ENCODE peak calls at places on chromosomes 1 and 21, in four cellular contexts. V is astrocyte, M is ovary, T is heart right ventricle. W is an unnamed sample. For H3K4me1, the result is how much of the 10 kb centered on the place peaks cover.

GRCh38 chr1:78440381-78440793 is 50.4 kb upstream of the PTGFR start:
- DNase-seq in M (no peak), V (peak), T (no peak), W (no peak)

GRCh38 chr1:10677508-10678364 is 118.7 kb downstream of the CASZ1 start:
- DNase-seq in M (no peak), V (no peak), T (peak), W (no peak)

GRCh38 chr1:185998391-185998790 is 264.2 kb downstream of the HMCN1 start:
- DNase-seq in V (no peak), T (no peak), M (no peak), W (no peak)

GRCh38 chr1:1067284-1068076 is 6.6 kb downstream of the RNF223 start:
- DNase-seq in V (no peak), M (no peak), T (no peak), W (no peak)

GRCh38 chr1:24418898-24419628 is 3.5 kb downstream of the NIPAL3 start:
- DNase-seq in T (no peak), M (no peak), V (peak), W (no peak)

GRCh38 chr1:238061967-238062613 is 171.4 kb upstream of the ZP4 start:
- DNase-seq in M (no peak), V (peak), T (no peak), W (no peak)

GRCh38 chr1:220879509-220880366 is 495 bp downstream of the HLX start:
- DNase-seq in T (peak), M (peak), V (peak), W (peak)

GRCh38 chr1:108057536-108057935 is 92.6 kb upstream of the VAV3 start:
- DNase-seq in V (no peak), M (no peak), T (peak), W (peak)

GRCh38 chr1:226403522-226404034 is 4.3 kb downstream of the PARP1 start:
- DNase-seq in V (peak), M (no peak), T (no peak), W (no peak)

GRCh38 chr1:56993355-56993985 is 27.7 kb upstream of the C8B start:
- DNase-seq in V (no peak), M (no peak), T (no peak), W (no peak)

DNA sequence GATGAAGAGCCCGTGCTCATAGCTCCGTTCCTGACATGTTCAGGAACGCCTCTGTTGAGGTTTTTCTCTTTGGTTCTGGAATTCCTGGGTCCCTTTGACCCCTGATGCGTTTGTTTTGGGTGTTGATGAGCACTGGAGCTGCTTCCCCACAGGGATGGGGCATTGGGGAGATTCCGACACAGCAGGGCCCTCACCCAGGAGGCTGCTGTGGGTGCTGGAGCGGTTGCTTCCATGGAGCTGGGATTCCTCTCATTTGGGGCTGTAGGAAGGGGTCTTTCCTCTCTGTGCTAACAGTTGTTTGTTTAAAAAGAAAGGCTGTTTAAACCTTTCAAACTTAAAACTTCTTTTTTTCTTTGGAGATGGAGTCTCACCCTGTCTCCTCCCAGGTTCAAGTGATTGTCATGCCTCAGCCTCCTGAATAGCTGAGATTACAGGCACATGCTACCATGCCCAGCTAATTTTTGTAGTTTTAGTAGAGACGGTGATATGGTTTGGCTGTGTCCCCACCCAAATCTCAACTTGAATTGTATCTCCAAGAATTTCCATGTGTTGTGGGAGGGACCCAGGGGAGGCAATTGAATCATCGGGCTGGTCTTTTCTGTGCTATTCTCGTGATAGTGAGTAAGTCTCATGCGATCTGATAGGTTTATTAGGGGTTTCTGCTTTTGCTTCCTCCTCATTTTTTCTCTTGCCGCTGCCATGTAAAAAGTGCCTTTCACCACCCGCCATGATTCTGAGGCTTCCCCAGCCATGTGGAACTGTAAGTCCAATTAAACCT is 48.9 kb downstream of the SKI start:
- DNase-seq in T (no peak), V (peak), M (no peak), W (no peak)
- H3K4me1 ChIP-seq in T (half or more), V (under half), M (half or more), W (half or more)

DNA sequence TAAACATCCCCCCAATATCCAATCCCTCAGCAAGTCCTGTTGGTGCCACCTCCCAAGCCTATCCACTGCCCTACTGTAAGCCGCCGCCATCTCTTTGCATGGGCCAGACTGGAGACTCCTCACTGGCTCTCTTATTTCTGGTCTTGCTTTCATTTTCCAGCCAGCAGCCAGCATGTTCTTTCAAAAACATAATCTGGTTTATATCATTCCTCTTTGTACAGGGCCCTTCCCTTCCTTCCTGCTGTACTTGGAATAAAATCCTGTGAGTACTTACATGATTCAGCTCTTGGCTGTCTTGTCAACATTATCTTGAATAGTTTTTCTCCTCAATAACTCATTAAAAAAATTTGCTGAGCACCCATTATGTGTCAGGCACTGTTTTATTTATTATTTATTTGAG is 28.2 kb downstream of the TLR5 start:
- DNase-seq in V (no peak), T (peak), M (no peak), W (no peak)
- H3K27ac ChIP-seq in V (no peak), T (peak), M (no peak), W (no peak)

GRCh38 chr1:44336668-44337067 is 18.4 kb downstream of the ERI3 start:
- DNase-seq in T (no peak), V (no peak), M (no peak), W (no peak)
- H3K4me3 ChIP-seq in T (no peak), V (no peak), M (no peak), W (no peak)

DNA sequence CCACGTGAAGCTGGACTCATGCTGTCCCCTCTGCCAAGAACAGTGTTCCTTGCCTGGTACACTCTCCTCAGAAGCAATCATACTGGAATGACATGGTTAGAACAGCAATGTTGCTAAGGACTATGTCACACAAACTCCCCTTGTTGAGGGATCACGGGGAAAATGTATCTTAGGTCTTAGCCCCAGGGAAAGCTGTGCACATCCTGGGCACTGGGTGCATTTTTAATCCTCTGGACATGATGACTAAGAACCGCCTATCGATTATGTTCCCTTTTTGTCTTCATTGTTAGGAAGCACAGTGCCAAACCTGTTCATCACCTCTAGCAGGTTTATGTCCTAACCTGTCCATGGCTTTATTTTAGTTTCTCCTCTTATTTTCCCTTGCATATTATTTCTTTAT is 115.1 kb downstream of the HIVEP3 start:
- DNase-seq in M (no peak), T (no peak), V (no peak), W (no peak)
- H3K4me1 ChIP-seq in M (under half), T (under half), V (under half), W (under half)

GRCh38 chr1:247627951-247628350 is 22.6 kb downstream of the OR2G3 start:
- DNase-seq in V (no peak), M (no peak), T (no peak), W (no peak)
- H3K27ac ChIP-seq in V (no peak), M (no peak), T (no peak), W (no peak)

GRCh38 chr21:44958471-44959191 is 18.8 kb downstream of the SLX9 start:
- DNase-seq in V (peak), M (peak), T (peak), W (peak)
- H3K4me3 ChIP-seq in V (no peak), M (no peak), T (peak), W (no peak)

GRCh38 chr1:208157769-208158168 is 86.4 kb downstream of the PLXNA2 start:
- DNase-seq in T (no peak), V (no peak), M (no peak), W (no peak)
- H3K4me1 ChIP-seq in T (half or more), V (under half), M (under half), W (under half)

W was measured in adrenal gland.